ENCODE peak calls at places on chromosome 9, in nine cellular contexts. D, V, C, O, N, P, R, H and Q are unnamed samples.

GRCh38 chr9:17613723-17614122 is 34.9 kb downstream of the SH3GL2 start:
- DNase-seq in D (no peak), V (no peak), C (no peak), O (peak), N (no peak), P (no peak), R (no peak), H (no peak), Q (peak)

GRCh38 chr9:105309531-105309931 is 65.1 kb downstream of the SLC44A1 start:
- DNase-seq in D (no peak), V (no peak), C (no peak), O (peak), N (no peak), P (no peak), R (no peak), H (no peak), Q (no peak)

GRCh38 chr9:136013116-136013515 is 51.9 kb upstream of the UBAC1 start:
- DNase-seq in D (no peak), V (no peak), C (no peak), O (no peak), N (no peak), P (no peak), R (no peak), H (peak), Q (no peak)

GRCh38 chr9:73037613-73038012 is 84.8 kb upstream of the ALDH1A1 start:
- DNase-seq in D (no peak), V (no peak), C (no peak), O (peak), N (no peak), P (no peak), R (no peak), H (no peak), Q (no peak)

GRCh38 chr9:130371196-130371966 is 73.4 kb upstream of the ASS1 start:
- DNase-seq in D (no peak), V (no peak), C (no peak), O (no peak), N (no peak), P (no peak), R (no peak), H (no peak), Q (peak)

GRCh38 chr9:127974002-127974768 is 6.6 kb downstream of the EEIG1 start:
- DNase-seq in D (no peak), V (no peak), C (no peak), O (no peak), N (no peak), P (peak), R (no peak), H (peak), Q (no peak)

GRCh38 chr9:132166599-132166998 is 4.7 kb downstream of the NTNG2 start:
- DNase-seq in D (no peak), V (no peak), C (peak), O (no peak), N (no peak), P (no peak), R (no peak), H (no peak), Q (no peak)

GRCh38 chr9:87640385-87640795 is 85.5 kb upstream of the CTSL start:
- DNase-seq in D (no peak), V (no peak), C (no peak), O (peak), N (no peak), P (no peak), R (no peak), H (peak), Q (peak)

GRCh38 chr9:108271646-108272349 is 584.0 kb downstream of the ACTL7B start:
- DNase-seq in D (no peak), V (peak), C (no peak), O (peak), N (no peak), P (no peak), R (no peak), H (no peak), Q (peak)

GRCh38 chr9:86281577-86282076 is 711 bp downstream of the ISCA1 start:
- DNase-seq in D (peak), V (peak), C (no peak), O (no peak), N (peak), P (no peak), R (no peak), H (no peak), Q (no peak)

GRCh38 chr9:135090547-135090946 is 3.1 kb downstream of the OLFM1 start:
- DNase-seq in D (no peak), V (no peak), C (no peak), O (no peak), N (no peak), P (no peak), R (no peak), H (no peak), Q (no peak)

GRCh38 chr9:36594228-36594627 is 21.5 kb downstream of the MELK start:
- DNase-seq in D (no peak), V (no peak), C (no peak), O (no peak), N (no peak), P (no peak), R (no peak), H (no peak), Q (no peak)

GRCh38 chr9:4741365-4742031 is 496 bp upstream of the AK3 start:
- DNase-seq in D (peak), V (peak), C (no peak), O (no peak), N (no peak), P (peak), R (no peak), H (no peak), Q (peak)